ENCODE peak calls at places on chromosome 22, in nine cellular contexts. E is kidney, Q is breast epithelium, B is fibroblast of lung, X is psoas muscle, R is dorsolateral prefrontal cortex, J is IMR-90, V is MM.1S, K is sigmoid colon. I is an unnamed sample.

GRCh38 chr22:27846910-27847309 is 45.4 kb upstream of the MN1 start:
- DNase-seq in E (no peak), Q (no peak), B (no peak), X (no peak), R (no peak), J (no peak), V (no peak), K (no peak), I (no peak)

GRCh38 chr22:47822459-47822858 is 1060.0 kb downstream of the TBC1D22A start:
- DNase-seq in E (no peak), Q (no peak), B (no peak), X (no peak), R (no peak), J (no peak), V (no peak), K (no peak), I (no peak)

GRCh38 chr22:19523240-19524169 is 705 bp downstream of the CLDN5 start:
- DNase-seq in E (no peak), Q (no peak), B (peak), X (no peak), R (no peak), J (peak), V (no peak), K (no peak), I (no peak)

GRCh38 chr22:30167327-30167726 is 79.2 kb downstream of the LIF start:
- DNase-seq in E (no peak), Q (no peak), B (no peak), X (no peak), R (no peak), J (no peak), V (no peak), K (no peak), I (no peak)

GRCh38 chr22:49760630-49761571 is 66.8 kb downstream of the BRD1 start:
- DNase-seq in E (peak), Q (peak), B (no peak), X (peak), R (no peak), J (no peak), V (peak), K (no peak), I (no peak)

GRCh38 chr22:27835446-27835845 is 33.9 kb upstream of the MN1 start:
- DNase-seq in E (no peak), Q (no peak), B (peak), X (no peak), R (no peak), J (peak), V (no peak), K (peak), I (no peak)

GRCh38 chr22:28955817-28956216 is 72.4 kb downstream of the ZNRF3 start:
- DNase-seq in E (no peak), Q (no peak), B (peak), X (no peak), R (no peak), J (no peak), V (peak), K (no peak), I (no peak)

GRCh38 chr22:31272522-31273446 is 19.5 kb downstream of the PIK3IP1 start:
- DNase-seq in E (no peak), Q (no peak), B (peak), X (no peak), R (no peak), J (peak), V (peak), K (peak), I (no peak)

GRCh38 chr22:44088976-44089570 is 65.0 kb downstream of the PARVB start:
- DNase-seq in E (peak), Q (no peak), B (peak), X (peak), R (no peak), J (peak), V (no peak), K (peak), I (no peak)

GRCh38 chr22:49918911-49919881 is 762 bp downstream of the CRELD2 start:
- DNase-seq in E (peak), Q (no peak), B (no peak), X (no peak), R (no peak), J (no peak), V (no peak), K (no peak), I (no peak)

GRCh38 chr22:50730941-50731661 is 6.9 kb upstream of the ACR start:
- DNase-seq in E (peak), Q (peak), B (no peak), X (peak), R (peak), J (no peak), V (no peak), K (no peak), I (no peak)

GRCh38 chr22:47012589-47013365 is 250.3 kb downstream of the TBC1D22A start:
- DNase-seq in E (peak), Q (no peak), B (peak), X (no peak), R (no peak), J (peak), V (no peak), K (peak), I (no peak)

GRCh38 chr22:40728731-40729189 is 49.5 kb downstream of the MCHR1 start:
- DNase-seq in E (no peak), Q (no peak), B (peak), X (no peak), R (no peak), J (no peak), V (no peak), K (no peak), I (no peak)

GRCh38 chr22:39254789-39255298 is 10.1 kb upstream of the PDGFB start:
- DNase-seq in E (no peak), Q (no peak), B (peak), X (peak), R (no peak), J (peak), V (peak), K (no peak), I (no peak)

GRCh38 chr22:49340406-49340805 is 487.3 kb downstream of the BRD1 start:
- DNase-seq in E (no peak), Q (no peak), B (no peak), X (peak), R (peak), J (no peak), V (no peak), K (no peak), I (no peak)

GRCh38 chr22:21641417-21641794 is 696 bp upstream of the SDF2L1 start:
- DNase-seq in E (peak), Q (no peak), B (peak), X (peak), R (no peak), J (peak), V (no peak), K (no peak), I (peak)

DNA sequence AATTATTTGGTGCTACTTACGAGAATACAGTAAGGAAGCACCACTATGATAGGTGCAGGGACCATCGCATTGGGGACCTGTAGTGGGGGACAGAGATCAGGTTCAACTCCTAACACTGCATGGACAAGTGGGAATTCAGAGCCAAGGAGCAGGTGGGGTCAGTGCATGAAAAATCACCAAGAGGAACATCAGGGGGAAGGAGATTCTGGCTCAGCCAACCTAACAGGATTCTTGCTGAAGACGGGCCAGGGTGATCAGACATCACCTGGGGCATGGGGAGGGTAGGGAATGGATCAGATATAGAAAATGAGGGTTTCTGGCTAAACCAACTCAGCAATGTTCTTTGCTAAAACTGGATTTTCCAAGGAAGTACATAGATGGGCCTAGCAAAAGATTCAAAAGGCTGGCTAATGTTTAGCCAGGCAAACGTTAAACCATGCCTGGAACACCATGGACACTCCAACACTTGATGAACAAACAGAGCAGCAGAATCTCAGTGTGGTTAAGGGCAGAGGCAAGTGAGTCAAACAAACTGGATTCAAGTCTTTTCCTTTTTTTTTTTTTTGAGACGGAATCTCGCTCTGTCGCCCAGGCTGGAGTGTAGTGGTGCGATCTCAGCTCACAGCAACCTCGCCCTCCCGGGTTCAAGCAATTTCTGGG is 70.0 kb downstream of the MICAL3 start:
- DNase-seq in E (no peak), Q (no peak), B (no peak), X (no peak), R (no peak), J (no peak), V (no peak), K (peak), I (no peak)
- H3K27ac ChIP-seq in E (peak), Q (no peak), B (no peak), X (peak), R (no peak), J (no peak), V (no peak), K (peak), I (no peak)

GRCh38 chr22:37115032-37115431 is 5.5 kb upstream of the TMPRSS6 start:
- DNase-seq in E (no peak), Q (no peak), B (no peak), X (no peak), R (no peak), J (no peak), V (no peak), K (no peak), I (no peak)
- H3K27ac ChIP-seq in E (no peak), Q (no peak), B (no peak), X (no peak), R (no peak), J (no peak), V (no peak), K (no peak), I (no peak)

DNA sequence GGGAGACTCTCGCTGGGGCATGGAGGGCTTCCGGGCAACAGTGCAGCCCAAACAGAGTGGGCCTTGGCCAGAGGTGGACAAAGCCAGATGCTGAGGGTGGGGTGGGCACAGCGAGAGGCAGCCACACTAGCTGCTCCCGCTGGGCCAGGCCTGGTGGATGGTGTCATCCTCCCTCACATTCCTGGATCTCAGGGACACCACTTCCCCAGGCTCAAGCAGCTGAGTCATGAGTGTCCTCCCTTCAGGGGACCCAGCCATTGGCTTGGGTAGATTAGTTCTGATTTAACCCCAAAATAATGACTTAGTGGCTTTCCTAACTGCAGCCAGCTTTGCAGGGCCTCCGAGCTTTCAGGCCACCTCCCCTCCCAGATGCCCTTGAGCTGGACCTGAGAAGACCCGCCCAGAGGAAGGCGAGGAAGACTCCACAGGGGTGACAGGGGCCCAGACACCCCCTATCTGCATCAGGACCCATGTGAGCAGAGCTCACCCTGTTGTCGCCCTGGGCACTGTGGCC is 25.9 kb upstream of the WNT7B start:
- DNase-seq in E (peak), Q (no peak), B (peak), X (peak), R (no peak), J (peak), V (no peak), K (peak), I (no peak)
- H3K27ac ChIP-seq in E (no peak), Q (no peak), B (peak), X (no peak), R (no peak), J (peak), V (no peak), K (no peak), I (no peak)

GRCh38 chr22:23569716-23570115 is 10.4 kb downstream of the IGLL1 start:
- DNase-seq in E (peak), Q (no peak), B (no peak), X (peak), R (no peak), J (no peak), V (no peak), K (no peak), I (no peak)
- H3K27ac ChIP-seq in E (no peak), Q (no peak), B (no peak), X (no peak), R (no peak), J (no peak), V (no peak), K (no peak), I (no peak)

I was measured in caudate nucleus.